ENCODE peak calls at places on chromosomes 7 and 10, in seven cellular contexts. W, F, M, D, R, A and G are unnamed samples.

GRCh38 chr10:113108180-113108835 is 158.3 kb downstream of the TCF7L2 start:
- DNase-seq in A (peak), R (no peak), M (peak), W (no peak), D (no peak), F (no peak), G (no peak)

GRCh38 chr7:116776610-116777289 is 85.6 kb upstream of the CAPZA2 start:
- DNase-seq in M (no peak), D (no peak), F (peak), A (no peak), R (no peak), W (peak), G (no peak)

GRCh38 chr10:1247598-1248261 is 191.5 kb downstream of the WDR37 start:
- DNase-seq in F (no peak), A (no peak), M (no peak), W (no peak), R (no peak), D (peak), G (no peak)

GRCh38 chr10:1256139-1256720 is 200.0 kb downstream of the WDR37 start:
- DNase-seq in A (no peak), M (peak), R (no peak), D (peak), F (no peak), W (peak), G (no peak)

GRCh38 chr7:96887426-96887825 is 117.9 kb upstream of the DLX6 start:
- DNase-seq in F (peak), W (no peak), D (no peak), R (no peak), A (no peak), M (no peak), G (no peak)

GRCh38 chr7:133115596-133115995 is 33.7 kb upstream of the CHCHD3 start:
- DNase-seq in D (no peak), M (no peak), A (no peak), F (no peak), W (no peak), R (no peak), G (no peak)

GRCh38 chr10:82826132-82826531 is 951.1 kb downstream of the NRG3 start:
- DNase-seq in F (peak), D (no peak), W (no peak), M (no peak), R (no peak), A (no peak), G (no peak)

GRCh38 chr10:101012525-101013364 is 13.1 kb downstream of the LZTS2 start:
- DNase-seq in M (peak), A (peak), R (peak), D (peak), F (peak), W (peak), G (peak)

GRCh38 chr7:157635148-157635500 is 298.3 kb downstream of the DNAJB6 start:
- DNase-seq in M (peak), W (peak), F (no peak), D (no peak), R (no peak), A (no peak), G (no peak)

GRCh38 chr7:122715183-122715582 is 12.5 kb upstream of the RNF148 start:
- DNase-seq in M (no peak), W (no peak), D (no peak), R (no peak), A (no peak), F (no peak), G (no peak)

GRCh38 chr7:93327006-93327633 is 95.0 kb downstream of the VPS50 start:
- DNase-seq in F (peak), W (peak), M (no peak), A (no peak), R (no peak), D (no peak), G (no peak)

GRCh38 chr10:9294865-9295264 is 1240.4 kb downstream of the GATA3 start:
- DNase-seq in R (no peak), D (no peak), W (no peak), F (no peak), A (no peak), M (no peak), G (no peak)

GRCh38 chr10:86992929-86993328 is 24.6 kb downstream of the ADIRF start:
- DNase-seq in D (no peak), F (no peak), R (no peak), A (no peak), W (no peak), M (no peak), G (no peak)

GRCh38 chr10:119715628-119716505 is 10.0 kb upstream of the INPP5F start:
- DNase-seq in R (no peak), A (no peak), F (no peak), D (no peak), M (no peak), W (peak), G (no peak)

GRCh38 chr10:7529638-7530037 is 118.8 kb upstream of the SFMBT2 start:
- DNase-seq in A (no peak), D (no peak), M (no peak), W (no peak), F (no peak), R (no peak), G (no peak)

GRCh38 chr10:93378039-93378438 is 104.1 kb downstream of the MYOF start:
- DNase-seq in M (no peak), F (no peak), R (no peak), D (no peak), A (no peak), W (no peak), G (no peak)

GRCh38 chr10:51663086-51663485 is 36.3 kb downstream of the CSTF2T start:
- DNase-seq in R (no peak), M (no peak), A (no peak), F (no peak), D (no peak), W (no peak), G (no peak)

GRCh38 chr7:144256112-144256511 is 8.5 kb downstream of the OR2A7 start:
- DNase-seq in F (peak), M (no peak), D (no peak), R (no peak), A (no peak), W (no peak), G (no peak)

GRCh38 chr10:124045794-124046355 is 47.5 kb downstream of the CHST15 start:
- DNase-seq in A (no peak), F (no peak), D (peak), R (no peak), M (no peak), W (no peak), G (no peak)

GRCh38 chr7:36961691-36962090 is 237.4 kb upstream of the AOAH start:
- DNase-seq in W (no peak), M (no peak), D (no peak), A (peak), R (no peak), F (no peak), G (no peak)

GRCh38 chr10:133103311-133103910 is 15.7 kb downstream of the ADGRA1 start:
- DNase-seq in F (no peak), M (no peak), A (no peak), W (no peak), R (no peak), D (no peak), G (no peak)

GRCh38 chr10:133105686-133106390 is 18.1 kb downstream of the ADGRA1 start:
- DNase-seq in R (no peak), W (no peak), M (no peak), D (no peak), F (no peak), A (no peak), G (no peak)

GRCh38 chr10:133104972-133105495 is 17.3 kb downstream of the ADGRA1 start:
- DNase-seq in R (no peak), A (no peak), D (no peak), W (no peak), M (no peak), F (no peak), G (no peak)

GRCh38 chr10:133102415-133103095 is 14.8 kb downstream of the ADGRA1 start:
- DNase-seq in R (no peak), A (no peak), F (no peak), M (no peak), W (no peak), D (no peak), G (no peak)

GRCh38 chr10:133104076-133104965 is 16.6 kb downstream of the ADGRA1 start:
- DNase-seq in W (no peak), A (no peak), D (no peak), F (no peak), M (no peak), R (no peak), G (no peak)
- TF ChIP-seq CTCF in W (no peak), A (no peak), D (no peak), F (no peak), M (no peak), R (no peak), G (no peak)

GRCh38 chr7:148747274-148747673 is 48.6 kb downstream of the CUL1 start:
- DNase-seq in A (no peak), W (no peak), R (no peak), F (no peak), M (no peak), D (no peak), G (no peak)
- TF ChIP-seq CTCF in A (no peak), W (no peak), R (no peak), F (no peak), M (no peak), D (no peak), G (no peak)

DNA sequence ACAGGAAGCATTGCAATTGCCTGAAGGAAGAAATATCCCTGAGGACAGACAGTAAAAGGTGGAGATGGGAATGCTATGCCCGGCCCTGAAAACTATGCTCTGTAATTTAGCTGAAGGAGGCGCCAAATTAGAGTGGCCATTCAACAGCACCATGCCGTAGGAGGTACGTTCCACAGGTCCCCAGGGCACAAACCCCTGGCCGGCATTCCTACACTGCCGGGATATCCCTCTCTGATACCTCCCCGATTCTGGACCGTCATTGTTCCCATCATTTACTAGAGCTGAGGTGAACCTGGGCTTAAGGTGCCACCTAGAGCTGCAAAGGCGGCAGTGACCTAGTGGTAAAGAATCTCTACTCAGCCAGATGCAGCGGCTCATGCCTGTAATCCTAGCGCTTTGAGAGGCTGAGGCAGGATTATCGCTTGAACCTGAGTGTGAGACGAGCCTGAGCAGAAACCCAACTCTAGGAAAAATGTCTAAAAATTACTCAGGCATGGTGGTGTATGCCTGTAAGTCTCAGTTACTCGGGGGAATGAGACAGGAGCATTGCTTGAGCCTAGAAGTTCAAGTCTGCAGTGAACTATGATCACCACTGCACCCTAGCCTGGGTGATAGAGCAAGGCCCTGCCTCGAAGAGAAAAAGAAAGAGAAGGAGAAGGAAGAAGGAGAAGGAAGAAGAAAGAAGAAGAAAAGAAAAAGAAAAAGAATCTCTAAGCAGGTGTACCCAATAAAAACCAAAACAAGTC is 53.0 kb upstream of the TNKS2 start:
- DNase-seq in D (no peak), M (no peak), R (no peak), F (peak), A (no peak), W (peak), G (no peak)
- TF ChIP-seq CTCF in D (no peak), M (no peak), R (no peak), F (peak), A (no peak), W (peak), G (no peak)

GRCh38 chr7:69599879-69600764 is 1.8 kb downstream of the AUTS2 start:
- DNase-seq in F (peak), M (peak), D (peak), R (peak), W (peak), A (peak), G (no peak)
- TF ChIP-seq CTCF in F (no peak), M (no peak), D (no peak), R (no peak), W (no peak), A (no peak), G (no peak)

DNA sequence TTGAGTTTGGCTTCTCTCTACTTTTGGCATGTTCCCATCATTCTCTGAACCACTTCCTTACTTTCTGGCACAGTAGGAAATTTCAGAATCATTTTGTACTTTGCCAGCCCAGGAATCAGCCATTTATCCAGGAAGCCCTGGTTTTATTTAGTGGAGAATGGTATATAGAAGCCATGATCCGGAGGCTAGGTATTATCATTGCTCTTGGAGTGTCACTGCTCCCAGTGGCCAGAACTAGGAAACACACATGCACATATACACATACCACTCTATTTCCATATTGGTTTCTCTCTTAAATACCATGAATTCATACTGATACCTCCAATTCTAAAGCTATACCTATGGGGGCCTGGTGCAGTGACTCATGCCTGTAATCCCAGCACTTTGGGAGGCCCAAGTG is 36.3 kb downstream of the SUFU start:
- DNase-seq in A (peak), F (peak), W (peak), D (no peak), M (peak), R (no peak), G (no peak)
- TF ChIP-seq CTCF in A (peak), F (peak), W (peak), D (no peak), M (peak), R (peak), G (peak)

GRCh38 chr10:110567201-110568054 is at the start of gene SMC3:
- DNase-seq in F (peak), R (peak), D (peak), W (peak), A (peak), M (peak), G (peak)
- TF ChIP-seq CTCF in F (no peak), R (no peak), D (no peak), W (no peak), A (no peak), M (no peak), G (no peak)

DNA sequence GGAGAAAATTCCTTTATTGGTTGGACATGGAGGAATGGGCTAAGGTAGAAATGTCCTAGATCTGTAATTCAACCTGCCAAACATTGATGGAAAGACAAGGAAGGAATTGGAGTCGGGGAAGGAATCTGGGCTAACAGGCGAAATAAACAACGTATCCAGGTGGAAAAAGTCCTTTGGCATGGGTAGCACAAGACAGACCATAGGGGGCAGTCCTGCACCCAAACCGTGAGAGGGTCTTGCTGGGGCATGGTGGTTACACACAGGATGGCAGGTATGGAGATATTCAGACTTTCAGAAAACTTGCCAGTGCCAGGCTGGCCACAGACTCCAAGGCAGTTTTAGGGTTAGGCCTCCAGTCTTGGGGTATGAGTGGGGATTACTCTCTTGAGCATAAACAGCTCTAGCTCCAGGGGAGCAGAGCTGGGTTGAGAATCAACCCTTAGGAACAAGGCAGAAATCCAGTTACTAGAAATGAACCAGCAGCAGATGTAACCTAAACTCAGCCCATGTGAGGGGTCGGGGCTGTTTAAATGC is 188.6 kb upstream of the GDF10 start:
- DNase-seq in W (no peak), M (no peak), D (no peak), R (no peak), F (no peak), A (no peak), G (no peak)
- TF ChIP-seq CTCF in W (no peak), M (no peak), D (no peak), R (no peak), F (no peak), A (no peak), G (no peak)

GRCh38 chr7:12809476-12809875 is 122.0 kb downstream of the ARL4A start:
- DNase-seq in W (no peak), A (no peak), M (no peak), R (no peak), D (no peak), F (no peak), G (no peak)

GRCh38 chr7:12805518-12805928 is 118.1 kb downstream of the ARL4A start:
- DNase-seq in M (no peak), R (no peak), W (peak), F (no peak), D (no peak), A (no peak), G (no peak)

GRCh38 chr7:12803542-12803941 is 116.1 kb downstream of the ARL4A start:
- DNase-seq in F (no peak), W (no peak), A (no peak), R (no peak), M (no peak), D (no peak), G (no peak)

GRCh38 chr7:12802070-12802469 is 114.6 kb downstream of the ARL4A start:
- DNase-seq in D (no peak), A (no peak), W (no peak), F (peak), R (no peak), M (no peak), G (no peak)

DNA sequence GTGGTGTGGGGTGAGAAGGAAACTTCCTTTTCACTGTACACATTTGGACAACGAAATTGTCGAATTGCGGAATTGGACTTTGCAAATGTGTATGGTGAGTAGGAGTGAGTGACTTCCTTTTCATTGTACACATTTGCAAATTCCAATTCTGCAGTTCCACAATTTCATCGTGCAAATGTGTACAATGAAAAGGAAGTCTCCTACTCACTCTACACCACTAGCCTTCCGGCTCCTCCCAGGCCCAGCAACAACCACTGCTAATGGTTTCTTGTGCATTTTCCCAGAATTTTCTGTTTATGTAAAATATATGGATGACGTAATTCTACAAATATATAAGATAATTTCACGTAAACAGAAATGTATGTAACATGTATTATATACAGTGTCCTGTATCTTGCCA is 118.5 kb downstream of the ARL4A start:
- DNase-seq in D (no peak), M (peak), W (no peak), F (no peak), A (no peak), R (no peak), G (no peak)
- TF ChIP-seq CTCF in D (no peak), M (no peak), W (no peak), F (no peak), A (no peak), R (no peak), G (no peak)

DNA sequence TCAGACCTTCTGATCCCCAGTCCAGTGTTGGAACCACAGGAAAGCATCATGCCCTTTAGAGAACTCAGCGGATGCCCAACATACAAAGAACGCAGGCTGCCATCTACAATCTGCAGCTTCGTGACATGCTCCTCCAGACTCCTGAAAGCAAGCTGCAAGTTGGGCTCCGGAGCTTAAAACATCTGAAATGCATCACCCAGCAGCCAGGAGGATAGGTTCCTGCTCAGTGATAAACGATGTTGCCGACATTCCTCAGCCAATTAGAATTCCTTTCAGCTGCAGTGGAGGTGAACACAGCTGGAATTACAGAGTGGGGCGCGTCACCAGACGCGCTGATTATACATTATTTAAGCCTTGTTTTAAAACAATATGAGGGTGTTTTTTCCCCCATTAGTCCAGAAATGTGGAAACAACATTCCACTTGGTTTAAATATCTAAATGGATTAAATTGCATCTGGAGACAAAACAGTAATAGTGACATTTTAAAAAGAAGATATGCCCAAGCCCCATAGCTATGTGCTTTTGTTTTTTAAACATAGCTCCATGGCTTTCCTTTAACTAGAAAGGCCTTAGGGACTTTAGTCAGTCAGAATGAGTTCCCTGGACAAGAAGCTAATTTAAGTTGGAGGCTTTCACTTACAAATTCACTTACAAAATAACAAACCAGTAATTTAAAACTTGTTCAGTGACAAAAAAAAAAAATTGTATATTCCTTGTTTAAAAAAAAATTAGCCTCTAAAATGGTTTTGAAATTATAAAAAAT is 6.3 kb downstream of the SMURF1 start:
- DNase-seq in D (no peak), M (no peak), R (no peak), A (no peak), W (peak), F (peak), G (no peak)
- TF ChIP-seq CTCF in D (no peak), M (no peak), R (peak), A (no peak), W (no peak), F (no peak), G (no peak)